ENCODE peak calls at places on chromosomes 12 and 14, in nine cellular contexts. L is endothelial cell of umbilical vein, W is HCT116, I is sigmoid colon, O is stomach, E is transverse colon, P is HepG2, H is breast epithelium, Z is H1. K is an unnamed sample. For H3K4me1, the result is how much of the 10 kb centered on the place peaks cover.

GRCh38 chr14:54839681-54840080 is 62.9 kb downstream of the GCH1 start:
- DNase-seq in I (peak), P (peak), W (no peak), O (no peak), L (no peak), H (no peak), Z (no peak), E (no peak), K (no peak)

GRCh38 chr12:105455250-105455649 is 124.8 kb downstream of the C12orf75 start:
- DNase-seq in L (no peak), H (no peak), E (no peak), O (no peak), Z (no peak), W (no peak), P (no peak), I (no peak), K (no peak)

GRCh38 chr12:101908395-101908794 is 31.0 kb downstream of the DRAM1 start:
- DNase-seq in H (no peak), I (no peak), E (no peak), Z (no peak), O (peak), L (no peak), P (no peak), W (no peak), K (peak)

GRCh38 chr12:58104443-58104842 is 163.1 kb downstream of the ATP23 start:
- DNase-seq in Z (no peak), L (no peak), W (no peak), O (no peak), E (no peak), P (no peak), H (no peak), I (no peak), K (no peak)

GRCh38 chr14:24075485-24076301 is 4.3 kb downstream of the CPNE6 start:
- DNase-seq in L (no peak), I (no peak), E (no peak), Z (no peak), H (no peak), O (peak), W (no peak), P (no peak), K (no peak)

GRCh38 chr12:51270067-51270846 is at the start of gene SMAGP:
- DNase-seq in W (no peak), E (peak), P (peak), H (peak), L (peak), O (peak), Z (peak), I (peak), K (peak)

GRCh38 chr12:77325505-77325904 is 260.1 kb upstream of the E2F7 start:
- DNase-seq in L (no peak), W (no peak), E (no peak), Z (peak), I (no peak), P (no peak), O (no peak), H (peak), K (no peak)

GRCh38 chr12:94954029-94954685 is 49.3 kb downstream of the NDUFA12 start:
- DNase-seq in Z (no peak), L (peak), W (peak), P (no peak), E (peak), H (no peak), O (no peak), I (no peak), K (no peak)

GRCh38 chr12:120012067-120012621 is 23.1 kb downstream of the BICDL1 start:
- DNase-seq in P (no peak), W (peak), L (no peak), H (no peak), Z (no peak), E (no peak), I (no peak), O (no peak), K (no peak)

GRCh38 chr12:56278905-56279304 is 12.2 kb downstream of the COQ10A start:
- DNase-seq in P (no peak), H (no peak), W (no peak), I (no peak), Z (no peak), E (no peak), O (no peak), L (no peak), K (no peak)

GRCh38 chr14:101561145-101561896 is at the start of gene DIO3:
- DNase-seq in P (no peak), O (no peak), L (no peak), E (peak), Z (peak), H (no peak), I (no peak), W (peak), K (peak)

DNA sequence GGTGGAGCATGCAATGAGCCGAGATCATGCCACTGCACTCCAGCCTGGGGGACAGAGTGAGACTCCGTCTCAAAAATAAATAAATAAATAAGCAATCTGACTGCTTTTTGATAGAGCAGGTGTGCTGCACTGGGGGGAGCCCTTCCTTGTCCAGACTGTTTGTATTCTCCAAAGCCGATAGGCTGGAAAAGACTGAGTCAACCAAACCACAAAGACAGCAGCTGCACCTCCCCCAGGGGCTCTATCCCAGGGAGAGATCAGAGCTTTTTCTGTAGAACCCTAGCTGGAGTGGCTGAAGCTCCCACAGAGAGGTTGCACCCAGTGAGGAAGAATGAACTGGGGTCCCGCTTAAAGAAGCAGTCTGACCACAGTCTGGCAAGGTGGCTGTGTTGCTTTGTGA is 45.8 kb upstream of the LALBA start:
- DNase-seq in I (no peak), E (no peak), W (peak), Z (no peak), H (no peak), O (no peak), P (no peak), L (no peak), K (no peak)
- TF ChIP-seq POLR2AphosphoS5 in I (no peak), E (no peak), W (no peak), Z (no peak), H (no peak), O (no peak), P (no peak), L (no peak), K (no peak)

GRCh38 chr12:6095269-6095668 is 29.2 kb downstream of the VWF start:
- DNase-seq in O (no peak), Z (no peak), H (no peak), E (no peak), W (no peak), L (no peak), P (no peak), I (no peak), K (no peak)

GRCh38 chr12:6090786-6091185 is 33.7 kb downstream of the VWF start:
- DNase-seq in L (no peak), Z (no peak), E (peak), H (no peak), W (no peak), O (no peak), P (peak), I (peak), K (no peak)

GRCh38 chr12:6091786-6092566 is 32.5 kb downstream of the VWF start:
- DNase-seq in H (no peak), L (no peak), E (no peak), O (no peak), W (no peak), Z (no peak), P (no peak), I (peak), K (peak)

GRCh38 chr12:6093764-6094163 is 30.7 kb downstream of the VWF start:
- DNase-seq in E (no peak), I (peak), L (no peak), H (peak), O (peak), P (no peak), Z (no peak), W (no peak), K (peak)

DNA sequence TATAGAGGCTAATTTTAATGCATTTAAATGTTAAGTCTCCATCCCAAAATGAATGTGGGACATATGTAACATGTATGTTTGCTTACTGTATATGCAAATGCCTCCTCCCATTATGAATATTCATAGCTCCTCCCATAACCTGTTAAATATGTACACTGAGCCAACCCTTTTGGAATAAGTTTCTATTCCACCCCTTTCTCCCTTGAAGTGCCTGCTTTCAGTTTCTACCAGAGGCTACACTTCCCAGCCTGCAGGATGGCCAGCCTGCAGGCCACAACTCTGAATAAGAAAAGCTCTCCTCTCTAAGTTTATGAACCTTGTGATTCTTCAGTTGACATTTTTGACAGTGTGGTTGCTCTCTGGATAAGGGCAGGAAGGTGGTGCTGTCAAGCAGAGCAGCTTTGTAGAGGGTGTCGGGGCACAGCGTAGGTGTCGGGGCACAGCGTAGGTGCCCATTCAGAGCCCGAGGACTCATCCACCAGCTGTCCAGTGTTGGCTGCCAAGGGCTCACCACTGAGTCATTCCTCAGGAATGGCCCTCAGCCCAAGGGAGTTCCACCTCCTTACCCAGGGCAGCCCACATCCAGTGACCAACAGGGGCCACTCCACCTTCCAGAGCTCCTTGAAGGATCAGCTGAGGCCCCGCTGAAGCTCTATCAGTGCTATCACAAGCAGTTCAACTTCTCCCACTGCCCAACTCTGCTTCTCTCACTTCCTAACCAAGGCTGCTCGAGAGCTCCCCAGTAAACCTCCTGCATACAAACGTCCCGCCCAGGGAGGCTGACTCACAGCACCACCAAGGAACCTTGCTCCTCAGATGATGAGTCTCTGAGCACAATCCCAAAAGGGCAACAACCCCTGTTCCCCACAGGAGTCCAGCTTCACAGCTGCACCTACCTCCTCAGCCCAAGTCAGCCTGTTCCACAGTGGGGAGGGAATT is 31.4 kb downstream of the VWF start:
- DNase-seq in O (peak), Z (no peak), E (peak), L (peak), H (peak), I (peak), W (peak), P (no peak), K (no peak)
- TF ChIP-seq POLR2A in O (no peak), Z (no peak), E (no peak), L (no peak), H (no peak), I (no peak), W (no peak), P (no peak), K (no peak)

DNA sequence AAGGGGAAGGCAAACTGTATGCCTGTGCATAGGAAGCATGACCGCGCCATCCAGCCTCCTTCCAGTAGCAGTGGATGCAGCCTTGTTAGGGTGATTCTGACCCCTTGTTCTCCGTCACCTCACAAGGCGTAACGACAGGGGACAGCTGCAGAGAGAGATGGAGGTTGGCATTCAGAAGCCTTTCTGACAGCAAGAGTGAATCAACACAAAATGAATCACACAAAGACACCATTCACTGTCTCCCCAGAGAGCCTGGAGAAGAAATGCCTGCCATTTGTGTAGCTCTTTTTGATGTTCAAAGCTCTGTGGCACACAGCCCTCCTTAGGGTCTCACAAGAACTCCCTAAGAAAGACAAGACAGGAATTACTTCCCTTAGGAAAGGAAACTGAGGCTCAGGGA is 280.7 kb downstream of the CACNA1C start:
- DNase-seq in W (no peak), H (no peak), E (no peak), L (no peak), Z (no peak), I (no peak), O (no peak), P (no peak), K (no peak)
- H3K4me1 ChIP-seq in W (under half), H (under half), E (under half), L (under half), Z (under half), I (half or more), O (under half), P (under half), K (under half)

DNA sequence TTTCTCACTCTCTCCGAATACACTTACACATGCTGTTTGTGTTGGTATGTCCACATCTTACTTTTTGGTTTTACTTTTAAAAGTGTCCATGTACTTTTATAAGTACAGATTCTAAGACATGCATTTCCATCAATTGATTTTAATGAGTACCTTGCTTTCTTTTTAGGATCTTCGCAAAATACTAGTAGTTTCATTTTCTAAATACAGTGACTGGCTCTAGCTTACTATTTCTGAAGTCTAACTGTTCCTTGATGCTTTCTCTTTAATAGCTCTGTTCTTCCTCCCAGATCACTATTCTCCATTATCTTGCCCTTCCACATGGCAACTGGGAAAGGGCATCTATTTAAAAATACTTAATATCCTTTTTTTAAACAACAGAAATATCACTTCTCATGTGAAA is 164.1 kb downstream of the KITLG start:
- DNase-seq in I (no peak), P (no peak), O (no peak), Z (no peak), L (no peak), W (no peak), E (no peak), H (no peak), K (no peak)
- TF ChIP-seq POLR2AphosphoS5 in I (no peak), P (no peak), O (no peak), Z (no peak), L (no peak), W (no peak), E (no peak), H (no peak), K (no peak)

GRCh38 chr14:33948143-33948962 is 2.5 kb downstream of the EGLN3 start:
- DNase-seq in E (no peak), W (no peak), O (no peak), L (no peak), Z (no peak), H (no peak), I (no peak), P (no peak), K (no peak)

GRCh38 chr14:33952541-33952940 is 1.7 kb upstream of the EGLN3 start:
- DNase-seq in E (no peak), P (no peak), L (no peak), Z (no peak), O (no peak), W (no peak), H (no peak), I (no peak), K (no peak)

GRCh38 chr14:33949051-33950037 is 1.5 kb downstream of the EGLN3 start:
- DNase-seq in P (no peak), Z (no peak), H (no peak), I (no peak), L (no peak), W (no peak), E (no peak), O (no peak), K (no peak)

GRCh38 chr14:33951183-33951840 is 438 bp upstream of the EGLN3 start:
- DNase-seq in P (no peak), L (no peak), I (no peak), H (no peak), Z (no peak), W (no peak), O (no peak), E (no peak), K (no peak)

DNA sequence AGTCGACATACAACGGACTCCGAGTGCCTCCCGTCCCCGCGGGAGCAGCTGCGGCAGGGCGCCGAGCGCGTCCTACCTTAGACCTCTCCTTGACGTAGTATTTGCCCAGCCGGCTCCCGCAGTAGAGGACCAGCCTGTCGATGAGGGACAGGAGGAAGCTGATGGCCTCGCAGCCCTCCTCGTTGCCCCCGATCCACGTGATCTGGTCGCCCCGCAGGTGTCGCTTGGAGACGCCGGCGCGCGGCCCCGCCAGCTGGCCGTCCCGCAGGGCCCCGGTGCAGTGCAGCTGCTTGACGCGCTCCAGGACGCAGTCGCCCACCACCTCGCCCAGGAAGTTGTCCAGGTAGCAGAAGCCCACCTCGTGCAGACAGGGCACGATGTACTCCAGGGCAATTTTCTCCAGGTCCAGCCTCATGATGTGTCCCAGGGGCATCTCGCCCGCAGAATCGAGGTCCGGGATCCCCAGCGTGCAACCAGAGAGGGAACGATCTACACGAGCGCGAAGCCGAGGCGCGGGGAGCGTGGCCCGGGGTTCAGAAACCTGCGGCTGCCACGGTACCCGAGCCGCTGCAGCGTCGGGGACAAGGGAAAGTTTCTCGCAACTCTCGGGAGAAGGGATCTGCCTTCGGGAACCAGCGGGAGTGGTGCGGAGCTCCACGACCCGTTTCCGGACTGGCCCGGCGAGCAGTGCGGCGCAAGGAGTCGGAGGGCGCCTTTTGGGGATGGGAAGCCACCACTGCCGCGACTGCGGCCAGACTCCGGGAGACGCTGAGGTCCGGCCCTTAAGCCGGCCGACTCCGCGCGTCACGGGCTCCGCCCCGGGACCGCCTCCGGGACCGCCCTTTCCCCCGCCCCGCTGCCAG is at the start of gene EGLN3:
- DNase-seq in P (peak), I (peak), H (peak), L (peak), Z (peak), O (peak), E (peak), W (peak), K (peak)
- TF ChIP-seq POLR2A in P (peak), I (peak), H (peak), L (peak), Z (peak), O (no peak), E (peak), W (peak), K (peak)

DNA sequence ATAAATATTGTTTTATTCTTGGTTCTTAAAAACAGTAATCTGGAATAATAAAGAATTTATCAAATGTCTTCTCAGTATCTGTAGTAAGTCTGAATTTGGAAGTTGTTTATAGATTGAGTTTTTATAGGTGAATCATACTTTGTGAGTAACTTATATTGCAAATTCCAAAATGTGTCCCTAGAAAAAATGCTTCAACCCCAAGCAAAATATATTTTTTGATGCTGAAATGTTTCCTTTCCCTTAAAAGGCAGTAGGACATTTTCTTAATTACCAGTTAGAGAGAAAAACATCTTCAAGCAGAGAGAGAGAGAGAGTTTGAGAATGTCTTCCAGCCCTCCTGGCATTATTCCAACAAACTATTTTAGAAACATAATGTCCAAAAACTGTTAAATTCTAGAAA is 37.9 kb downstream of the PELI2 start:
- DNase-seq in P (no peak), E (no peak), H (no peak), O (no peak), Z (no peak), L (no peak), I (no peak), W (no peak), K (no peak)
- H3K4me1 ChIP-seq in P (under half), E (under half), H (under half), O (under half), Z (under half), L (under half), I (under half), W (under half), K (under half)

GRCh38 chr12:133181238-133181959 is at the start of gene ZNF268:
- DNase-seq in P (peak), L (peak), W (peak), I (peak), Z (peak), H (peak), O (peak), E (peak), K (peak)
- TF ChIP-seq POLR2AphosphoS5 in P (peak), L (peak), W (peak), I (peak), Z (peak), H (peak), O (peak), E (peak), K (peak)

DNA sequence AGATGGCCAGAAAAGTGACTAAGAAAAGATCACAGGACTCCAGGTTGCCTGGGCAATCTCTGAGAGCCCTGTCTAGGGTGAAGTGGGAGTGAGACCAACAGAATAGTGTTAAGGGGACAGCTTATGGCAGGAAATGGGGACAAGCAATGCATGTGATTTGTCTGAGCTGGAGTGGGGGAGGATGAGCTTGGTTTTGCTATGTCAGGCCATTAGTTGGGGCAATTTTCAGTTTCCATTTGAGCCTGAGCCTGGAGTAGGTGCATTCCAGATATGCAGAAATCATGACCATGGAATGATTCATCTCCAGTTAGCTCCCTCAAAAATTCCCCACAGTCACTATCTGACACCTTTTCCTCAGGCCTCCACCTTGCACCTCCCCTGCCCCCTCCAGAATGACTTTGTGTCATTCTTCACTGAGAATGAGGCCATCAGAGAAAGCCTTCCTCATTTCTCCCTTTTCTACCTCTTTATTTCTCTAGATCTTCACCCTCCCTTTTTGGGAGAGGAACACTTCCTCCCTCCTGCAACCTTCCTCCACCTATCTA is 150.9 kb upstream of the PLEKHG7 start:
- DNase-seq in I (no peak), Z (no peak), E (no peak), O (no peak), H (no peak), L (no peak), P (no peak), W (no peak), K (no peak)
- TF ChIP-seq POLR2A in I (no peak), Z (no peak), E (no peak), O (no peak), H (no peak), L (no peak), P (no peak), W (no peak), K (no peak)

GRCh38 chr12:62802321-62802720 is 132.6 kb downstream of the PPM1H start:
- DNase-seq in H (no peak), O (no peak), W (no peak), L (no peak), P (no peak), I (no peak), Z (no peak), E (no peak), K (no peak)
- H3K4me1 ChIP-seq in H (under half), O (under half), W (under half), L (under half), P (under half), I (under half), Z (under half), E (under half), K (under half)